ENCODE peak calls at places on chromosome 21, in nine cellular contexts. W is effector CD4-positive, alpha-beta T cell; Z is dorsolateral prefrontal cortex; N is effector memory CD4-positive, alpha-beta T cell; M is NT2/D1; G is WTC11; D is activated CD8-positive, alpha-beta memory T cell treated with anti-CD3 and anti-CD28 coated beads, Interleukin-2, amount 10 ng/mL, durations not matched to agents 7 days and 5 days; B is chondrocyte; J is MM.1S. X is an unnamed sample.
A peak's percentile ranks its signal among the peaks of the same experiment; 100 is the strongest.

GRCh38 chr21:41678944-41679343 is 87.9 kb downstream of the RIPK4 start:
- DNase-seq in W (no peak), Z (peak; percentile 51), N (no peak), M (peak; percentile 99), G (peak; percentile 85), D (no peak), B (peak; percentile 93), J (peak; percentile 62), X (peak; percentile 97)

GRCh38 chr21:43325036-43325435 is 101.9 kb downstream of the SIK1 start:
- DNase-seq in W (no peak), Z (no peak), N (no peak), M (no peak), G (no peak), D (no peak), B (no peak), J (no peak), X (no peak)

GRCh38 chr21:44730028-44730395 is 18.6 kb upstream of the TSPEAR start:
- DNase-seq in W (no peak), Z (no peak), N (no peak), M (no peak), G (no peak), D (no peak), B (no peak), J (no peak), X (no peak)

GRCh38 chr21:46092811-46093667 is 4.9 kb upstream of the COL6A2 start:
- DNase-seq in W (no peak), Z (peak; percentile 10), N (no peak), M (no peak), G (no peak), D (peak; percentile 40), B (no peak), J (no peak), X (peak; percentile 54)

GRCh38 chr21:44487831-44488230 is 32.5 kb downstream of the LRRC3 start:
- DNase-seq in W (no peak), Z (no peak), N (no peak), M (peak; percentile 55), G (peak; percentile 78), D (peak; percentile 66), B (no peak), J (no peak), X (no peak)

GRCh38 chr21:42564561-42564971 is 50.9 kb downstream of the SLC37A1 start:
- DNase-seq in W (no peak), Z (peak; percentile 23), N (no peak), M (no peak), G (peak; percentile 6), D (peak; percentile 15), B (no peak), J (no peak), X (no peak)

GRCh38 chr21:16088121-16088520 is 358.3 kb downstream of the USP25 start:
- DNase-seq in W (no peak), Z (no peak), N (no peak), M (no peak), G (no peak), D (no peak), B (no peak), J (no peak), X (no peak)

GRCh38 chr21:45528028-45528705 is 14.1 kb downstream of the SLC19A1 start:
- DNase-seq in W (no peak), Z (no peak), N (no peak), M (no peak), G (peak; percentile 10), D (no peak), B (peak; percentile 59), J (no peak), X (no peak)

GRCh38 chr21:45580576-45581321 is 38.5 kb upstream of the SLC19A1 start:
- DNase-seq in W (no peak), Z (no peak), N (no peak), M (no peak), G (peak; percentile 13), D (no peak), B (peak; percentile 78), J (no peak), X (no peak)

GRCh38 chr21:35002879-35003722 is 46.0 kb downstream of the RUNX1 start:
- DNase-seq in W (no peak), Z (no peak), N (no peak), M (no peak), G (no peak), D (no peak), B (no peak), J (no peak), X (no peak)

GRCh38 chr21:26842300-26842699 is 2.9 kb downstream of the ADAMTS1 start:
- DNase-seq in W (no peak), Z (no peak), N (no peak), M (no peak), G (no peak), D (no peak), B (no peak), J (no peak), X (no peak)

GRCh38 chr21:35390013-35390776 is 341.1 kb upstream of the RUNX1 start:
- DNase-seq in W (no peak), Z (no peak), N (no peak), M (no peak), G (no peak), D (no peak), B (no peak), J (no peak), X (no peak)

GRCh38 chr21:43204638-43205037 is 35.8 kb downstream of the CRYAA start:
- DNase-seq in W (no peak), Z (peak; percentile 9), N (no peak), M (no peak), G (no peak), D (no peak), B (no peak), J (no peak), X (no peak)

GRCh38 chr21:45102391-45102932 is 28.1 kb downstream of the ADARB1 start:
- DNase-seq in W (no peak), Z (no peak), N (no peak), M (no peak), G (no peak), D (no peak), B (no peak), J (no peak), X (no peak)

GRCh38 chr21:41965447-41966340 is 11.9 kb upstream of the C2CD2 start:
- DNase-seq in W (no peak), Z (no peak), N (no peak), M (no peak), G (no peak), D (peak; percentile 29), B (peak; percentile 61), J (no peak), X (peak; percentile 7)

GRCh38 chr21:44529503-44530125 is 10.4 kb downstream of the KRTAP10-1 start:
- DNase-seq in W (no peak), Z (peak; percentile 29), N (no peak), M (no peak), G (peak; percentile 11), D (no peak), B (peak; percentile 85), J (no peak), X (no peak)

GRCh38 chr21:37245151-37245550 is 22.0 kb downstream of the VPS26C start:
- DNase-seq in W (no peak), Z (no peak), N (no peak), M (no peak), G (peak; percentile 25), D (peak; percentile 39), B (no peak), J (no peak), X (no peak)

GRCh38 chr21:41029573-41029972 is 138.4 kb upstream of the BACE2 start:
- DNase-seq in W (no peak), Z (no peak), N (no peak), M (no peak), G (no peak), D (no peak), B (no peak), J (no peak), X (no peak)

GRCh38 chr21:43865471-43866181 is 603 bp downstream of the AGPAT3 start:
- DNase-seq in W (peak; percentile 38), Z (no peak), N (peak; percentile 33), M (no peak), G (no peak), D (peak; percentile 73), B (peak; percentile 65), J (peak; percentile 91), X (no peak)

GRCh38 chr21:29155118-29155932 is 24.9 kb downstream of the MAP3K7CL start:
- DNase-seq in W (no peak), Z (no peak), N (no peak), M (no peak), G (peak; percentile 25), D (no peak), B (no peak), J (no peak), X (peak; percentile 77)

GRCh38 chr21:42306366-42307035 is 8.7 kb downstream of the TFF3 start:
- DNase-seq in W (no peak), Z (peak; percentile 16), N (no peak), M (no peak), G (no peak), D (no peak), B (no peak), J (no peak), X (no peak)

GRCh38 chr21:41669533-41669830 is 97.4 kb downstream of the RIPK4 start:
- DNase-seq in W (no peak), Z (no peak), N (no peak), M (no peak), G (no peak), D (no peak), B (no peak), J (no peak), X (no peak)

GRCh38 chr21:41931041-41931451 is 22.8 kb downstream of the C2CD2 start:
- DNase-seq in W (no peak), Z (no peak), N (no peak), M (no peak), G (no peak), D (no peak), B (no peak), J (no peak), X (no peak)

GRCh38 chr21:27320868-27321267 is 354.0 kb upstream of the ADAMTS5 start:
- DNase-seq in W (no peak), Z (no peak), N (no peak), M (no peak), G (no peak), D (no peak), B (no peak), J (no peak), X (no peak)

GRCh38 chr21:38813554-38813953 is 7.8 kb downstream of the ETS2 start:
- DNase-seq in W (no peak), Z (no peak), N (no peak), M (no peak), G (no peak), D (no peak), B (no peak), J (no peak), X (no peak)

GRCh38 chr21:24298040-24298439 is 1309.2 kb downstream of the MRPL39 start:
- DNase-seq in W (no peak), Z (no peak), N (no peak), M (no peak), G (no peak), D (no peak), B (no peak), J (no peak), X (no peak)

GRCh38 chr21:15552914-15553491 is 176.8 kb upstream of the USP25 start:
- DNase-seq in W (no peak), Z (no peak), N (no peak), M (no peak), G (no peak), D (no peak), B (no peak), J (no peak), X (no peak)

GRCh38 chr21:26060335-26061115 is 110.0 kb downstream of the APP start:
- DNase-seq in W (no peak), Z (no peak), N (no peak), M (no peak), G (no peak), D (no peak), B (no peak), J (no peak), X (no peak)

GRCh38 chr21:32207096-32207716 is 71.6 kb downstream of the MIS18A start:
- DNase-seq in W (no peak), Z (no peak), N (no peak), M (no peak), G (no peak), D (no peak), B (no peak), J (no peak), X (no peak)

GRCh38 chr21:41564871-41565281 is 56.9 kb upstream of the TMPRSS2 start:
- DNase-seq in W (no peak), Z (no peak), N (no peak), M (no peak), G (no peak), D (peak; percentile 54), B (no peak), J (peak; percentile 71), X (no peak)